ENCODE peak calls at places on chromosome 1, in six cellular contexts. A, Y, L, N, R and M are unnamed samples.

GRCh38 chr1:77281491-77282186 is at the start of gene AK5:
- DNase-seq in A (peak), Y (no peak), L (peak), N (peak), R (peak), M (peak)

GRCh38 chr1:115296981-115297380 is 41.1 kb downstream of the NGF start:
- DNase-seq in A (no peak), Y (no peak), L (no peak), N (peak), R (no peak), M (no peak)

GRCh38 chr1:246969621-246970020 is 37.9 kb upstream of the AHCTF1 start:
- DNase-seq in A (no peak), Y (no peak), L (no peak), N (no peak), R (no peak), M (no peak)

GRCh38 chr1:53323316-53323715 is 4.6 kb downstream of the LRP8 start:
- DNase-seq in A (no peak), Y (no peak), L (no peak), N (no peak), R (no peak), M (no peak)

GRCh38 chr1:228006034-228006792 is 585 bp upstream of the WNT3A start:
- DNase-seq in A (no peak), Y (no peak), L (peak), N (no peak), R (no peak), M (no peak)

GRCh38 chr1:104706631-104707147 is 957.0 kb downstream of the AMY1C start:
- DNase-seq in A (no peak), Y (no peak), L (no peak), N (no peak), R (no peak), M (no peak)

GRCh38 chr1:24318988-24319863 is at the start of gene GRHL3:
- DNase-seq in A (no peak), Y (no peak), L (peak), N (no peak), R (no peak), M (no peak)

GRCh38 chr1:211870156-211870555 is 39.6 kb upstream of the LPGAT1 start:
- DNase-seq in A (no peak), Y (no peak), L (no peak), N (no peak), R (no peak), M (no peak)

GRCh38 chr1:86640161-86640560 is 64.2 kb upstream of the SH3GLB1 start:
- DNase-seq in A (no peak), Y (no peak), L (no peak), N (no peak), R (no peak), M (no peak)

GRCh38 chr1:210647406-210648333 is 319.0 kb downstream of the HHAT start:
- DNase-seq in A (no peak), Y (no peak), L (no peak), N (peak), R (no peak), M (no peak)

GRCh38 chr1:223429313-223429731 is 36.1 kb downstream of the CCDC185 start:
- DNase-seq in A (no peak), Y (no peak), L (no peak), N (peak), R (no peak), M (no peak)